ENCODE peak calls at places on chromosome 4, in ten cellular contexts. J is fibroblast of the aortic adventitia; V is NCI-H1092; R is stimulated activated CD4-positive, alpha-beta T cell treated with anti-CD3 and anti-CD28 coated beads, Interleukin-1b, Interleukin-23, amount 100 ng/mL, for 48 hours; F is activated naive CD4-positive, alpha-beta T cell treated with anti-CD3 and anti-CD28 coated beads, Interleukin-2, amount 50 U/mL, for 16 hours; H is bronchial epithelial cell; Z is iPS-NIHi11; S is T-helper 9 cell; O is IMR-90; M is T follicular helper cell. B is an unnamed sample.

GRCh38 chr4:152535236-152535902 is 523 bp downstream of the FBXW7 start:
- DNase-seq in J (no peak), V (no peak), R (no peak), F (peak), H (no peak), Z (peak), S (peak), O (no peak), M (peak), B (no peak)

GRCh38 chr4:8176547-8177399 is 18.2 kb upstream of the ABLIM2 start:
- DNase-seq in J (peak), V (no peak), R (peak), F (peak), H (peak), Z (peak), S (no peak), O (peak), M (no peak), B (peak)

GRCh38 chr4:24837296-24837695 is 41.9 kb downstream of the SOD3 start:
- DNase-seq in J (no peak), V (no peak), R (no peak), F (no peak), H (no peak), Z (no peak), S (no peak), O (no peak), M (no peak), B (no peak)

GRCh38 chr4:150598906-150599305 is 17.0 kb downstream of the MAB21L2 start:
- DNase-seq in J (no peak), V (no peak), R (no peak), F (no peak), H (no peak), Z (no peak), S (no peak), O (no peak), M (no peak), B (no peak)

GRCh38 chr4:170400346-170400745 is 310.6 kb upstream of the AADAT start:
- DNase-seq in J (no peak), V (no peak), R (no peak), F (no peak), H (no peak), Z (peak), S (no peak), O (no peak), M (no peak), B (no peak)

GRCh38 chr4:53847935-53848334 is 216.5 kb downstream of the CHIC2 start:
- DNase-seq in J (no peak), V (no peak), R (no peak), F (no peak), H (no peak), Z (no peak), S (no peak), O (no peak), M (no peak), B (no peak)

GRCh38 chr4:107258359-107258758 is 222.2 kb upstream of the DKK2 start:
- DNase-seq in J (peak), V (no peak), R (no peak), F (no peak), H (peak), Z (no peak), S (no peak), O (peak), M (no peak), B (peak)

GRCh38 chr4:98851806-98852205 is 77.1 kb downstream of the EIF4E start:
- DNase-seq in J (peak), V (no peak), R (no peak), F (no peak), H (peak), Z (peak), S (no peak), O (peak), M (no peak), B (peak)

GRCh38 chr4:45033676-45034410 is 307.5 kb upstream of the GNPDA2 start:
- DNase-seq in J (no peak), V (no peak), R (no peak), F (no peak), H (no peak), Z (no peak), S (no peak), O (no peak), M (no peak), B (no peak)

GRCh38 chr4:166481014-166481507 is 608.0 kb downstream of the TLL1 start:
- DNase-seq in J (no peak), V (no peak), R (no peak), F (no peak), H (no peak), Z (no peak), S (no peak), O (no peak), M (no peak), B (no peak)

GRCh38 chr4:172169871-172170270 is 356.7 kb downstream of the GALNTL6 start:
- DNase-seq in J (no peak), V (no peak), R (no peak), F (no peak), H (no peak), Z (peak), S (no peak), O (peak), M (no peak), B (peak)

GRCh38 chr4:169567916-169568315 is 44.5 kb downstream of the NEK1 start:
- DNase-seq in J (peak), V (no peak), R (no peak), F (no peak), H (peak), Z (no peak), S (no peak), O (peak), M (no peak), B (no peak)

GRCh38 chr4:85368932-85369331 is 106.0 kb upstream of the ARHGAP24 start:
- DNase-seq in J (no peak), V (no peak), R (no peak), F (no peak), H (no peak), Z (no peak), S (no peak), O (no peak), M (no peak), B (no peak)

GRCh38 chr4:25969374-25969773 is 55.4 kb downstream of the SMIM20 start:
- DNase-seq in J (no peak), V (no peak), R (no peak), F (no peak), H (no peak), Z (no peak), S (no peak), O (no peak), M (no peak), B (no peak)

GRCh38 chr4:157012296-157012695 is 40.7 kb upstream of the PDGFC start:
- DNase-seq in J (no peak), V (no peak), R (no peak), F (no peak), H (no peak), Z (no peak), S (no peak), O (no peak), M (no peak), B (peak)

GRCh38 chr4:67727124-67727850 is 26.3 kb upstream of the UBA6 start:
- DNase-seq in J (peak), V (no peak), R (no peak), F (no peak), H (peak), Z (no peak), S (no peak), O (peak), M (no peak), B (peak)

GRCh38 chr4:40524642-40525041 is 105.0 kb downstream of the RBM47 start:
- DNase-seq in J (peak), V (no peak), R (no peak), F (no peak), H (no peak), Z (no peak), S (no peak), O (peak), M (no peak), B (peak)

GRCh38 chr4:52588097-52588496 is 71.0 kb downstream of the USP46 start:
- DNase-seq in J (peak), V (peak), R (peak), F (no peak), H (no peak), Z (peak), S (no peak), O (peak), M (no peak), B (peak)

GRCh38 chr4:160353548-160353947 is 1250.7 kb downstream of the RAPGEF2 start:
- DNase-seq in J (no peak), V (no peak), R (no peak), F (no peak), H (no peak), Z (no peak), S (no peak), O (no peak), M (no peak), B (no peak)

GRCh38 chr4:126799471-126799870 is 833.3 kb upstream of the INTU start:
- DNase-seq in J (peak), V (no peak), R (no peak), F (no peak), H (no peak), Z (no peak), S (no peak), O (peak), M (no peak), B (no peak)

GRCh38 chr4:107733431-107733925 is 13.4 kb upstream of the PAPSS1 start:
- DNase-seq in J (no peak), V (no peak), R (no peak), F (no peak), H (no peak), Z (no peak), S (no peak), O (no peak), M (no peak), B (no peak)

GRCh38 chr4:67446811-67447210 is 98.5 kb downstream of the CENPC start:
- DNase-seq in J (no peak), V (no peak), R (no peak), F (no peak), H (no peak), Z (no peak), S (no peak), O (no peak), M (no peak), B (no peak)

GRCh38 chr4:40140206-40140605 is 56.6 kb upstream of the RHOH start:
- DNase-seq in J (peak), V (no peak), R (no peak), F (no peak), H (no peak), Z (no peak), S (no peak), O (no peak), M (no peak), B (no peak)

GRCh38 chr4:148444296-148445070 is 2.3 kb upstream of the NR3C2 start:
- DNase-seq in J (no peak), V (no peak), R (peak), F (peak), H (no peak), Z (peak), S (peak), O (no peak), M (peak), B (peak)

GRCh38 chr4:86595426-86595805 is 1.3 kb downstream of the PTPN13 start:
- DNase-seq in J (no peak), V (no peak), R (no peak), F (no peak), H (peak), Z (no peak), S (no peak), O (peak), M (no peak), B (no peak)

GRCh38 chr4:82372502-82372873 is 1.3 kb downstream of the HNRNPD start:
- DNase-seq in J (no peak), V (peak), R (peak), F (peak), H (peak), Z (peak), S (peak), O (peak), M (peak), B (peak)

GRCh38 chr4:108355523-108356208 is 186.9 kb upstream of the LEF1 start:
- DNase-seq in J (no peak), V (no peak), R (no peak), F (peak), H (no peak), Z (no peak), S (no peak), O (no peak), M (peak), B (no peak)

GRCh38 chr4:5435201-5435600 is 273.2 kb downstream of the EVC2 start:
- DNase-seq in J (no peak), V (no peak), R (no peak), F (no peak), H (no peak), Z (no peak), S (no peak), O (no peak), M (no peak), B (peak)

GRCh38 chr4:89196745-89197144 is 85.4 kb downstream of the TIGD2 start:
- DNase-seq in J (peak), V (no peak), R (no peak), F (no peak), H (no peak), Z (no peak), S (no peak), O (no peak), M (no peak), B (no peak)

GRCh38 chr4:94169803-94170372 is 37.8 kb upstream of the SMARCAD1 start:
- DNase-seq in J (no peak), V (no peak), R (no peak), F (no peak), H (no peak), Z (no peak), S (no peak), O (no peak), M (no peak), B (no peak)

GRCh38 chr4:121728798-121729226 is 32.0 kb upstream of the ANXA5 start:
- DNase-seq in J (peak), V (no peak), R (no peak), F (no peak), H (peak), Z (no peak), S (no peak), O (peak), M (no peak), B (peak)

GRCh38 chr4:138410266-138410665 is 168.1 kb upstream of the SLC7A11 start:
- DNase-seq in J (no peak), V (no peak), R (no peak), F (no peak), H (no peak), Z (no peak), S (no peak), O (no peak), M (no peak), B (peak)

GRCh38 chr4:139300431-139301142 is 718 bp upstream of the NAA15 start:
- DNase-seq in J (peak), V (no peak), R (peak), F (peak), H (peak), Z (no peak), S (no peak), O (peak), M (no peak), B (peak)

GRCh38 chr4:137076908-137077307 is 455.4 kb downstream of the PCDH18 start:
- DNase-seq in J (no peak), V (no peak), R (no peak), F (no peak), H (no peak), Z (no peak), S (no peak), O (no peak), M (no peak), B (no peak)

GRCh38 chr4:101251261-101251660 is 96.1 kb downstream of the PPP3CA start:
- DNase-seq in J (no peak), V (no peak), R (no peak), F (no peak), H (no peak), Z (no peak), S (no peak), O (no peak), M (no peak), B (no peak)

B was measured in EH.